ENCODE peak calls at places on chromosomes 2 and 18, in seven cellular contexts. C is A673, M is HCT116, N is PC-3, A is pancreas, T is mesendoderm, R is fibroblast of lung. Z is an unnamed sample.

GRCh38 chr18:66676699-66677098 is 72.8 kb upstream of the CDH19 start:
- DNase-seq in T (no peak), M (no peak), R (no peak), N (no peak), C (no peak), A (no peak), Z (no peak)

GRCh38 chr18:72762505-72763122 is 105.2 kb downstream of the NETO1 start:
- DNase-seq in C (peak; percentile 82), A (no peak), M (peak; percentile 6), T (peak; percentile 67), R (peak; percentile 46), N (peak; percentile 84), Z (peak; percentile 16)

GRCh38 chr2:11174222-11174621 is 19.0 kb downstream of the SLC66A3 start:
- DNase-seq in A (no peak), M (no peak), C (no peak), N (no peak), T (no peak), R (no peak), Z (no peak)

GRCh38 chr2:37784071-37784758 is 112.8 kb upstream of the CDC42EP3 start:
- DNase-seq in N (no peak), C (no peak), A (no peak), T (no peak), R (no peak), M (no peak), Z (no peak)

GRCh38 chr2:9508934-9509333 is 34.6 kb downstream of the IAH1 start:
- DNase-seq in C (no peak), N (no peak), T (no peak), A (no peak), M (no peak), R (peak; percentile 26), Z (no peak)

GRCh38 chr2:18930977-18931376 is 341.6 kb upstream of the NT5C1B start:
- DNase-seq in M (no peak), N (no peak), R (peak; percentile 72), C (no peak), A (no peak), T (no peak), Z (no peak)

GRCh38 chr2:233414777-233415570 is 60.7 kb downstream of the DGKD start:
- DNase-seq in R (peak; percentile 79), T (no peak), C (no peak), M (peak; percentile 43), A (no peak), N (peak; percentile 91), Z (no peak)

GRCh38 chr2:24957221-24957620 is 14.5 kb downstream of the DNAJC27 start:
- DNase-seq in R (no peak), T (no peak), N (no peak), A (no peak), C (no peak), M (no peak), Z (no peak)

GRCh38 chr18:31269508-31270074 is 48.4 kb upstream of the DSG1 start:
- DNase-seq in N (no peak), C (no peak), T (no peak), M (no peak), R (no peak), A (no peak), Z (no peak)
- H3K27ac ChIP-seq in N (no peak overlapping the region), C (no peak overlapping the region), T (no peak overlapping the region), M (no peak overlapping the region), R (no peak overlapping the region), A (no peak overlapping the region), Z (no peak overlapping the region)

GRCh38 chr18:22709288-22710060 is 223.7 kb upstream of the RBBP8 start:
- DNase-seq in C (no peak), R (peak; percentile 80), N (no peak), T (no peak), A (no peak), M (no peak), Z (no peak)
- H3K4me1 ChIP-seq in C (peaks cover 6% of the 10 kb centered on the region), R (no peaks in the 10 kb centered on the region), N (peaks cover 24% of the 10 kb centered on the region), T (no peaks in the 10 kb centered on the region), A (peaks cover 17% of the 10 kb centered on the region), M (peaks cover 1% of the 10 kb centered on the region), Z (no peaks in the 10 kb centered on the region)

GRCh38 chr2:68828887-68829708 is 42.1 kb downstream of the BMP10 start:
- DNase-seq in A (peak; percentile 87), R (peak; percentile 93), N (peak; percentile 95), T (peak; percentile 32), M (peak; percentile 6), C (peak; percentile 99), Z (no peak)
- H3K4me3 ChIP-seq in A (no peak overlapping the region), R (no peak overlapping the region), N (no peak overlapping the region), T (no peak overlapping the region), M (no peak overlapping the region), C (no peak overlapping the region), Z (no peak overlapping the region)

GRCh38 chr2:74328573-74328972 is 14.6 kb downstream of the SLC4A5 start:
- DNase-seq in R (no peak), C (no peak), N (no peak), M (no peak), A (no peak), T (no peak), Z (no peak)

GRCh38 chr2:74325815-74326214 is 17.4 kb downstream of the SLC4A5 start:
- DNase-seq in N (no peak), R (no peak), T (no peak), M (no peak), A (no peak), C (no peak), Z (no peak)

GRCh38 chr2:74327205-74327604 is 16.0 kb downstream of the SLC4A5 start:
- DNase-seq in N (no peak), T (no peak), C (no peak), A (no peak), M (no peak), R (no peak), Z (no peak)

GRCh38 chr2:74327627-74328026 is 15.6 kb downstream of the SLC4A5 start:
- DNase-seq in C (no peak), A (no peak), M (no peak), N (no peak), T (no peak), R (no peak), Z (no peak)

DNA sequence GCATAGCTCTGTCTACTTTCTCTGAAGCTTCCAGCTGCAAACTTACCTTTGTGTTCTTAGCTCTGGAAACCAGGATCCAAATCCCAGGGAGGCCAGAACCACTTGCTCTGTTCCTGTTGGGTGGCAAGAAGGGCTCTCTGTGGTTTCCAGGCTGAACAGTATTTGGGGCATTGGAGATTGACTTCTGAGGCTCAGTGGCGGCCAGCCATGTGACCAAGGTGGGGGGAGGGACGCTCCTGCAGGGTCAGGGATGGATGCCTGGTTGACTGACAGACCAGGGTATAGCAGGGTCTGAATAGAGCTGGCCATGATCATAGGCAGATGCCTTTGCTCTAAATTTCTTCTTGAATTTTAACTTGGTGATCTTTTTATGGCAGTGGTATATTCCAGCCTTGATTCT is 15.1 kb downstream of the SLC4A5 start:
- DNase-seq in A (no peak), T (no peak), C (no peak), R (no peak), N (no peak), M (no peak), Z (no peak)
- H3K27ac ChIP-seq in A (no peak overlapping the region), T (no peak overlapping the region), C (no peak overlapping the region), R (no peak overlapping the region), N (no peak overlapping the region), M (no peak overlapping the region), Z (no peak overlapping the region)

GRCh38 chr2:46570396-46570795 is 91.0 kb downstream of the TMEM247 start:
- DNase-seq in A (no peak), R (no peak), N (no peak), T (no peak), C (no peak), M (no peak), Z (no peak)

GRCh38 chr2:46568212-46569009 is 89.0 kb downstream of the TMEM247 start:
- DNase-seq in T (no peak), N (no peak), C (no peak), A (no peak), M (no peak), R (no peak), Z (no peak)

GRCh38 chr2:46569061-46569560 is 89.7 kb downstream of the TMEM247 start:
- DNase-seq in C (no peak), R (peak; percentile 80), M (no peak), N (no peak), A (no peak), T (no peak), Z (no peak)

GRCh38 chr2:46565364-46565763 is 86.0 kb downstream of the TMEM247 start:
- DNase-seq in C (no peak), M (no peak), A (no peak), T (no peak), R (no peak), N (no peak), Z (no peak)

DNA sequence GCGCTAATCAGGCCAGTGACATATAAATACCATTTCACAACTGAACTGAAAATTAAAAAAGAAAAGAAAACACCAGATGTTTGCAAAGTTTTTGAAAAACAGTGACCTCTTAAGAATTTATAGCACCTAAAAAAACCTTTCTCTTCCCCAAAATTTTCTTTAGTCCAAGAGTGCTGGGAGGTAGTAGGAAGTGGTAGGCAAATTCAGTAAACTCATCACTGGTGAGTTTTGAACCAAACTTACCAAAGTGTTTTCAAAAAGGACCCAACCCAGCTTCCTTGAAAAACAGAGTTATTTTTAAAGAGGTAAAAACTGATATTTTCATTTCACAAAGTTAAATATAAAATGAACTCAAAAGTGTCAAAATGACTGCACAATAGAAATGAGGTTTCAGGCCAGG is 90.4 kb downstream of the TMEM247 start:
- DNase-seq in N (no peak), R (no peak), A (no peak), T (no peak), C (no peak), M (no peak), Z (no peak)
- H3K4me1 ChIP-seq in N (no peaks in the 10 kb centered on the region), R (peaks cover 6% of the 10 kb centered on the region), A (peaks cover 9% of the 10 kb centered on the region), T (peaks cover 2% of the 10 kb centered on the region), C (no peaks in the 10 kb centered on the region), M (no peaks in the 10 kb centered on the region), Z (no peaks in the 10 kb centered on the region)

GRCh38 chr2:104864280-104864599 is 10.3 kb downstream of the POU3F3 start:
- DNase-seq in R (no peak), M (no peak), A (no peak), N (no peak), T (no peak), C (no peak), Z (no peak)
- H3K4me3 ChIP-seq in R (no peak overlapping the region), M (no peak overlapping the region), A (no peak overlapping the region), N (no peak overlapping the region), T (no peak overlapping the region), C (no peak overlapping the region), Z (no peak overlapping the region)

DNA sequence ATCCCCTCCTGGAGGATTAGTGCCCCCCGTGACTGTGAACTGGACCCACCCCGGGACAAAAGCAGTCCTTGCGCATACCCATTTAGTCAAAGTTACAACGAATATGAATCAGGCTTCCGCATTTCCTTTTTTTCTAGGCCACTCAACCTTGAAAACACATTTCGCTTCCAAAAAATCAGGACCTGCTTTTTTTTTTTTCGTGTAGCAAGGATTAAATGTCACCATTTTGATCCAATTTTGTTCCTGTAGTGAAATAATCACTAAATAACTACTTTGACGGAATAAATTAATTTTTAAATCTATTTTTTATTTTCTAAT is 466 bp upstream of the FTCDNL1 start:
- DNase-seq in N (no peak), A (no peak), M (no peak), T (no peak), R (no peak), C (no peak), Z (no peak)
- H3K27ac ChIP-seq in N (no peak overlapping the region), A (peak overlapping the region; percentile 60), M (peak overlapping the region; percentile 54), T (no peak overlapping the region), R (no peak overlapping the region), C (no peak overlapping the region), Z (no peak overlapping the region)